ENCODE peak calls at places on chromosomes 11 and 22, in six cellular contexts. L is colonic mucosa, R is astrocyte, G is lower lobe of right lung, D is RWPE1, U is lung. E is an unnamed sample.

GRCh38 chr11:27612932-27613669 is 87.2 kb downstream of the BDNF start:
- DNase-seq in G (no peak), D (no peak), L (no peak), U (no peak), R (no peak), E (no peak)

GRCh38 chr11:64372802-64373597 is 14.0 kb downstream of the RPS6KA4 start:
- DNase-seq in D (no peak), U (no peak), G (no peak), R (no peak), L (no peak), E (no peak)

GRCh38 chr22:27989758-27990450 is 70.8 kb upstream of the PITPNB start:
- DNase-seq in U (no peak), R (no peak), G (peak; percentile 37), D (no peak), L (no peak), E (peak; percentile 57)

GRCh38 chr22:45966320-45966891 is 10.6 kb downstream of the WNT7B start:
- DNase-seq in D (no peak), L (no peak), U (peak; percentile 51), G (no peak), R (no peak), E (no peak)

GRCh38 chr11:10550503-10550902 is 9.5 kb upstream of the RNF141 start:
- DNase-seq in R (peak; percentile 64), L (no peak), U (no peak), G (no peak), D (peak; percentile 27), E (no peak)

GRCh38 chr22:49298834-49299750 is 528.6 kb downstream of the BRD1 start:
- DNase-seq in G (no peak), D (no peak), R (no peak), U (no peak), L (no peak), E (peak; percentile 47)

GRCh38 chr11:132576706-132577105 is 955.6 kb downstream of the OPCML start:
- DNase-seq in G (no peak), L (no peak), R (peak; percentile 97), U (no peak), D (no peak), E (no peak)

GRCh38 chr11:112162761-112163669 is 879 bp downstream of the IL18 start:
- DNase-seq in L (no peak), D (peak; percentile 59), R (peak; percentile 31), U (no peak), G (no peak), E (no peak)

GRCh38 chr11:101686514-101686913 is 102.7 kb upstream of the TRPC6 start:
- DNase-seq in U (no peak), L (no peak), R (peak; percentile 89), G (no peak), D (peak; percentile 81), E (no peak)

GRCh38 chr11:74100231-74100630 is 70.6 kb downstream of the C2CD3 start:
- DNase-seq in R (no peak), U (no peak), L (no peak), G (no peak), D (no peak), E (no peak)

GRCh38 chr11:91686700-91687099 is 537.9 kb upstream of the FAT3 start:
- DNase-seq in L (no peak), R (no peak), D (no peak), G (no peak), U (no peak), E (no peak)

GRCh38 chr11:122769126-122769780 is 69.0 kb upstream of the CRTAM start:
- DNase-seq in U (no peak), G (no peak), D (no peak), L (no peak), R (peak; percentile 34), E (no peak)

GRCh38 chr11:116294630-116295029 is 478.2 kb downstream of the BUD13 start:
- DNase-seq in R (peak; percentile 73), L (no peak), G (no peak), D (no peak), U (no peak), E (no peak)

GRCh38 chr11:113317297-113317696 is 2.9 kb downstream of the TTC12 start:
- DNase-seq in L (no peak), D (no peak), U (no peak), R (no peak), G (no peak), E (no peak)

GRCh38 chr22:49567894-49568750 is 259.6 kb downstream of the BRD1 start:
- DNase-seq in G (no peak), U (no peak), R (no peak), D (no peak), L (no peak), E (no peak)

GRCh38 chr22:23574877-23575276 is 5.2 kb downstream of the IGLL1 start:
- DNase-seq in R (no peak), L (no peak), D (no peak), G (peak; percentile 34), U (no peak), E (no peak)

GRCh38 chr11:57325735-57326048 is 940 bp upstream of the TNKS1BP1 start:
- DNase-seq in U (peak; percentile 61), L (peak; percentile 75), D (no peak), R (no peak), G (peak; percentile 76), E (peak; percentile 87)

GRCh38 chr22:36239150-36239400 is 252 bp downstream of the APOL2 start:
- DNase-seq in L (peak; percentile 45), R (no peak), D (no peak), G (no peak), U (no peak), E (no peak)

GRCh38 chr22:42951093-42951710 is 63.7 kb downstream of the PACSIN2 start:
- DNase-seq in L (no peak), G (no peak), D (no peak), R (no peak), U (no peak), E (no peak)

DNA sequence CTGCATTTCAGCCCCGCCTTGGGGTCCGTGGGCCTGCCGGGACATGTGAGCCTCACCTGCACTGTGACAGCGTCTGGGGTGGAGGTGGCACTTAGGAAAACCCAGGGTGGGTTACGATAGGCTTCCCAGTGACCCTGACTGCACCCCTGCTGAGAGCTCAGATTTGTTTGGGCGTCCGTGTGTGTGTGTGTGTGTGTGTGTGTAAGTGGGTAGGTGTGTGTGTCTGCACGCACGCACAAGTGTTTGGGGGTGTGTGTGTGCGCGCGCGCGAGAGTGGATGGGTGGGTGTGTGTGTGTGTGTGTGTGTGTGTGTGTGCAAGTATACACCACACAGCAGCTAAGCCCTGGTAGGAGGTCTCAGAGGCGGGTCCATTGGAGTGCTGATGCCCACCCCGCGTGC is 12.1 kb upstream of the ARHGAP8 start:
- DNase-seq in R (no peak), G (no peak), L (no peak), U (no peak), D (no peak), E (no peak)
- H3K27ac ChIP-seq in R (peak overlapping the region; percentile 26), G (no peak overlapping the region), L (no peak overlapping the region), U (no peak overlapping the region), D (no peak overlapping the region), E (no peak overlapping the region)

DNA sequence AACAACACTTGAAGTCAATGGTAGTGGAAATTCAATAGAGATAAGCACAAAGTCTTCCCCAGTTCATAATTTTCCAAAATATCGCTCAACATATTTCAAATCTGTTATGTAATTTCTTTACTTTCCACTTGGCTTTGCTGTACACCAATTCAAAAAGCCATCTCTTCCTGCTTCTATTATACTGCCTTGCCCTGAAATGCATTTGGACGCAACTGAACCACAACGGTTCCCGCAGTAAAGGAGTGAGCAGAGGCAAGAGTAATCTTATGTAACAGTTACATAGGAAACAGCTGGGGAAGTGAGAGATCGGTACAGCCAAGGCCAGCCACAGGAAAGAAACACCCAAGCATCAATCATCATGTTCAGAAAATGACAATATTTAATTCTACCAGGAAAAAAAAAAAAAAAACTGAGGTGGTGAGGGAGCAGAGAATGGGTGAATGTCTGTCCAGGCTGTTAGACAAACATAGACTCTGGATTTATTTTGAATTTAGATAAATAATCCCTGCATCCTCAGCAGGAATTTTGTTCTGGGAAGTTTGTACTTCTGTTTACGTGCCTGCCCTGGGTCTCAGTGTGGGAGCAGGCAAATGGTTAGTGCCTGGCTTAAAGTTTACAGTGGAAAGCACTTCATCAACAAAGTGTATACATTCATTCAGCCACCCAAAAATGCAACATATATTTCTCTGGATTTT is 392.2 kb downstream of the ETS1 start:
- DNase-seq in L (no peak), R (no peak), G (no peak), D (no peak), U (no peak), E (no peak)
- TF ChIP-seq CTCF in L (no peak), R (no peak), G (peak; percentile 16), D (no peak), U (peak; percentile 14), E (no peak)

GRCh38 chr11:30244255-30244654 is 13.4 kb downstream of the FSHB start:
- DNase-seq in L (no peak), G (no peak), U (no peak), R (peak; percentile 81), D (peak; percentile 73), E (no peak)

GRCh38 chr11:30245621-30246020 is 14.8 kb downstream of the FSHB start:
- DNase-seq in D (no peak), L (no peak), G (no peak), R (peak; percentile 35), U (no peak), E (no peak)
- H3K27ac ChIP-seq in D (no peak overlapping the region), L (no peak overlapping the region), G (no peak overlapping the region), R (peak overlapping the region; percentile 42), U (no peak overlapping the region), E (no peak overlapping the region)

GRCh38 chr11:1348146-1348545 is 38.7 kb upstream of the TOLLIP start:
- DNase-seq in R (no peak), D (no peak), L (no peak), U (no peak), G (no peak), E (no peak)

GRCh38 chr11:1350086-1350725 is 39.5 kb upstream of the BRSK2 start:
- DNase-seq in R (no peak), G (no peak), U (no peak), L (no peak), D (no peak), E (no peak)

GRCh38 chr11:1348748-1349073 is 39.3 kb upstream of the TOLLIP start:
- DNase-seq in G (no peak), D (no peak), U (no peak), R (no peak), L (no peak), E (no peak)

GRCh38 chr11:1351278-1351937 is 38.3 kb upstream of the BRSK2 start:
- DNase-seq in L (no peak), R (no peak), G (no peak), D (peak; percentile 16), U (no peak), E (no peak)

DNA sequence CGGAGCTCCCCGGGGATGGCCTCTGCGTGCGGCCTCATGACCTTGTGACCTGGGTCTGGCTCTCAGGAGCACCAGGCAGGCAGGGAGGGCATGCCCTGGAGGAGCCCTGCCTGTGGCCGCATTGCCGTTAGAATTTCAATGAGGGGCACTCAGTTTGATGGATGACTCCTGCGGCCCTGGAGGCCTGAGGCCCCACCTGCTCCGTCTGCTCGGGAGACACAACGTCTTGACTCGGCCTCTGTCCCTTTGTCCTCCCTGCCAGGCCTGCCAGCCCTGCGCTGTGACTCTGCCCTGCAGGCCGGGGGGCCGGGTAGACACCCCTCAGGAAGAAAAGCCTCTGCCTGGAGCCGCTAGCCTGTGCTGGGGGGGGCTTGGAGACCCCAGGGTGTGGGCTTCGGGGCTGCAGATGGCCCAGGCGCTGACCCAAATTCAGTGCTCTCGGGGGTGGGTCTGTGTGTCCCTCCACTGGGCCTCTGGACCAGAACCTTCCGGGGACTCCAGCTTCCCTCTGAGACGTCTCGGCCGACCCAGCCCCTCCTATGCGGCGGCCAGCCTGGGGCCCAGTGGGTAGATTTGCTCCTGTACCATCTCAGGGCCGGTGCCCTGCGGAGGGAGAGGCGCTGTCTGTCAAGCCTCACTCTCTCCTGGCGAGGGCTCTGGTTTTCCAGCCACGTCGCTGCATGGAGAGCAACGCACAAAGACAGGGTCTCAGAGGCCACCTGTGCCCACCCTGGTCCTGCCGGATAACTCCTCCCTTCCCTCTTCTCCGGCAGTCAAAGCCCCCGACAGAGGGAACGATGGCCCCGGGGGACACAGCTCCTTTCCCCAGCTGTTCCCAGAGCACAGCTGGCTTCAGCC is 39.9 kb upstream of the TOLLIP start:
- DNase-seq in L (no peak), D (no peak), G (no peak), U (no peak), R (no peak), E (no peak)
- TF ChIP-seq CTCF in L (no peak), D (no peak), G (no peak), U (no peak), R (no peak), E (no peak)

E was measured in right atrium auricular region.